ENCODE peak calls at places on chromosomes 1 and 21, in nine cellular contexts. H, E, N, K, Q, O, T, C and L are unnamed samples.

GRCh38 chr1:47409311-47410085 is 6.6 kb upstream of the FOXE3 start:
- DNase-seq in H (peak), E (no peak), N (no peak), K (no peak), Q (no peak), O (no peak), T (no peak), C (no peak), L (no peak)

GRCh38 chr21:46144464-46145070 is 10.8 kb downstream of the FTCD start:
- DNase-seq in H (no peak), E (no peak), N (no peak), K (no peak), Q (no peak), O (no peak), T (peak), C (no peak), L (no peak)

GRCh38 chr1:202702088-202702487 is 8.2 kb downstream of the SYT2 start:
- DNase-seq in H (no peak), E (no peak), N (no peak), K (no peak), Q (peak), O (no peak), T (no peak), C (no peak), L (no peak)

GRCh38 chr1:10474613-10475507 is at the start of gene PEX14:
- DNase-seq in H (peak), E (peak), N (peak), K (peak), Q (peak), O (peak), T (peak), C (peak), L (peak)

GRCh38 chr1:35640380-35641232 is 720 bp downstream of the PSMB2 start:
- DNase-seq in H (no peak), E (no peak), N (no peak), K (peak), Q (no peak), O (no peak), T (no peak), C (no peak), L (no peak)

GRCh38 chr1:89298461-89298860 is 25.8 kb upstream of the GBP5 start:
- DNase-seq in H (no peak), E (no peak), N (no peak), K (no peak), Q (no peak), O (no peak), T (no peak), C (no peak), L (no peak)

GRCh38 chr1:227805606-227806197 is 9.8 kb upstream of the PRSS38 start:
- DNase-seq in H (peak), E (no peak), N (no peak), K (no peak), Q (no peak), O (no peak), T (no peak), C (no peak), L (no peak)

GRCh38 chr1:234400773-234401172 is 27.5 kb downstream of the COA6 start:
- DNase-seq in H (no peak), E (no peak), N (no peak), K (no peak), Q (no peak), O (no peak), T (no peak), C (no peak), L (no peak)

GRCh38 chr1:183733610-183734219 is 71.2 kb upstream of the RGL1 start:
- DNase-seq in H (no peak), E (no peak), N (no peak), K (peak), Q (no peak), O (no peak), T (no peak), C (no peak), L (no peak)

DNA sequence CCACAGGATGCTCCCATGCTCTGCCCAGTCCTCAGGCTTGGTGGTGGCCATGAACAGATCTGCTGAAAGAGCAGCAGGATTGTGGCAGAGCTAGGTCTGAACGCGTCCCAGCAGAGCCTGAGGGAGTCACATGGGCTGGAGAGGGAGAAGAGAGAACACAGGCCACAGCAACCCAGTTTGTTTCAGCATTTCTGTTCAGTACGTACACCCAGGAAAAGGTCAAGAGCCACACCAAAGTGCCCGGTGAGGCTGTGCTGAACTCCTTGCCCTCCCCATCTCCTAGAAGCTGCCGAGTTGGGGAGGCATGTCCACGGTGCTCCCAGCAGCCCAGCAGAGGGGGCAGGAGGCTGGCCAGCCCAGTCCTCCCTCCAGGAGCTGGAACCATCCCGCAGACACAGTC is 5.5 kb downstream of the PKP1 start:
- DNase-seq in H (no peak), E (no peak), N (no peak), K (no peak), Q (no peak), O (no peak), T (peak), C (no peak), L (no peak)
- H3K4me3 ChIP-seq in H (no peak), E (no peak), N (no peak), K (peak), Q (no peak), O (no peak), T (no peak), C (no peak), L (no peak)

DNA sequence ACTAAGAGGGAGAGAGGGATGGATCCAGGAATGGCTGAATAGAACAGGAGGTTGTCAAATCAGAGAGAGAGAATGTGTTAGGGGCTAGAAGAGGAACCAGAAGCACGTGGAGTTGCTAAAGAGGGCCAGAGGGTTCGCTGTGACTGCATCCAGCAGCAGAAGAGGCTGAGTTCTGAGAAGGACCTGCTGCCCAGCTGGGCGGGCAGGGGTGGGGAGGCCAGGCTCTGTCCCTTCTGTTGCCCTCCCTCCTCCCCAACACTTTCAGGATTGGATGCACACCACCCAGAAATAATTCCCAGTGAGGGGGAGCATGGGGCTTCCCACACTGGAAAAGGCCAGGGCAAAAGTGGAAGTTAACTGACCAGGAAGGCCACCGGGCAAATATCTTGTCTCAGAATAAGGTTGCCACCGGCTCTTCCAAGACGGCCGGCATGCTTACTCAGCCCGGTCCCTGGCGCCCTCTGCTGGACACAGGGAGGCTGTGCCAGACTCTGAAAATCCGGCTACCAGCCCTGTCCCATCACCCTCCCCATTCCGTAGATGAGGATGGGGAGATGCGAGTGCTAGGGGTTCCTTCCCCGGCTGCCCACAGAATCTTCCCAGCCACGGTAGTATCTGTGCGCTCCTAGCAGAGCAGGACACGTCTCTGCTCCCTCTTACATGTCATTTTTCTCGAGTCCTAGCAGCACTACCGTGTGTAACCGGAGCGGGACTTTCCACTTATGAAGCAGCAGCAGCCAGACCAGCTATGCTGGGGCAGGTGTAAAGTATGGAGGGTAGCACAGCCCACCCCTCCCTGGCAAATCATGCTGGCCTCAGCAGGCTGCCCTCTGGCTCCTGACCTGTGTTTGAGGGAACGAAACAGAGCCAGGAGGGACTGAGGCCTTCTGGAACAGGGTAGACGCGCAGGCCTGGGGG is 46.8 kb upstream of the A3GALT2 start:
- DNase-seq in H (no peak), E (peak), N (peak), K (peak), Q (peak), O (peak), T (peak), C (peak), L (peak)
- H3K27ac ChIP-seq in H (no peak), E (peak), N (peak), K (no peak), Q (no peak), O (no peak), T (peak), C (peak), L (peak)

GRCh38 chr1:108570128-108570527 is 10.2 kb downstream of the EEIG2 start:
- DNase-seq in H (no peak), E (peak), N (no peak), K (peak), Q (peak), O (peak), T (no peak), C (no peak), L (no peak)
- TF ChIP-seq CTCF in H (peak), E (peak), N (peak), K (peak), Q (peak), O (peak), T (peak), C (peak), L (no peak)

GRCh38 chr1:3717041-3717714 is 35.1 kb upstream of the CCDC27 start:
- DNase-seq in H (no peak), E (no peak), N (no peak), K (peak), Q (no peak), O (peak), T (no peak), C (no peak), L (no peak)
- H3K4me3 ChIP-seq in H (no peak), E (no peak), N (no peak), K (no peak), Q (no peak), O (no peak), T (no peak), C (no peak), L (no peak)

GRCh38 chr1:28099050-28099769 is 10.8 kb upstream of the EYA3 start:
- DNase-seq in H (no peak), E (no peak), N (peak), K (no peak), Q (no peak), O (no peak), T (no peak), C (no peak), L (no peak)
- H3K27ac ChIP-seq in H (no peak), E (no peak), N (no peak), K (no peak), Q (no peak), O (no peak), T (no peak), C (no peak), L (no peak)

DNA sequence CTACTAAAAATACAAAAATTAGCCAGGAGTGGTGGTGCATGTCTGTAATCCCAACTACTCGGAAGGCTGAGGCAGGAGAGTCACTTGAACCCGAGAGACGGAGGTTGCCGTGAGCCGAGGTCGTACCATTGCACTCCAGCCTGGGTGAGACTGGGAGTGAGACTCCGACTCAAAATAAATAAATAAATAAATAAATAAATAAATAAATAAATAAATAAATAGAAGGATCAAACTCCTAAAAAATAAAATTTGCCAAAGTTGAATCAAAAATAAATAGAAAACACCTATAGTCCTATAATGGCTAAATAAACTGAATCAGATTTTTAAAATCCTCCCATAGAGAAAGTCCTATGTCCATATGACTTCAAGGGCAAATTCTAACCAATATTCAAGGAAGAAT is 15.2 kb upstream of the PEX19 start:
- DNase-seq in H (no peak), E (no peak), N (no peak), K (no peak), Q (no peak), O (no peak), T (no peak), C (no peak), L (no peak)
- TF ChIP-seq CTCF in H (no peak), E (no peak), N (no peak), K (no peak), Q (no peak), O (no peak), T (no peak), C (no peak), L (no peak)

GRCh38 chr1:31646259-31646960 is 1.7 kb upstream of the PEF1 start:
- DNase-seq in H (no peak), E (no peak), N (no peak), K (no peak), Q (no peak), O (no peak), T (no peak), C (no peak), L (no peak)

GRCh38 chr1:31643976-31644559 is 608 bp downstream of the PEF1 start:
- DNase-seq in H (no peak), E (no peak), N (no peak), K (no peak), Q (no peak), O (no peak), T (no peak), C (no peak), L (no peak)

GRCh38 chr1:31644560-31645273 is at the start of gene PEF1:
- DNase-seq in H (peak), E (peak), N (peak), K (peak), Q (peak), O (peak), T (peak), C (peak), L (peak)

GRCh38 chr1:31647106-31647505 is 2.4 kb upstream of the PEF1 start:
- DNase-seq in H (no peak), E (no peak), N (no peak), K (no peak), Q (no peak), O (peak), T (peak), C (no peak), L (peak)

GRCh38 chr1:31645274-31645568 is 545 bp upstream of the PEF1 start:
- DNase-seq in H (no peak), E (no peak), N (no peak), K (no peak), Q (no peak), O (no peak), T (no peak), C (no peak), L (no peak)
- H3K4me3 ChIP-seq in H (peak), E (peak), N (peak), K (peak), Q (peak), O (peak), T (peak), C (peak), L (peak)